ENCODE peak calls at places on chromosomes 16 and 17, in six cellular contexts. One of them, this sample, is unnamed.

GRCh38 chr16:47320546-47321315 is 140.1 kb downstream of the ITFG1 start:
- DNase-seq in body of pancreas: no peak
- DNase-seq in heart right ventricle: no peak
- DNase-seq in AG04450: no peak
- DNase-seq in GM06990: no peak
- DNase-seq in gastrocnemius medialis: no peak
- DNase-seq in this sample: no peak

GRCh38 chr17:32807577-32807976 is 69.3 kb downstream of the MYO1D start:
- DNase-seq in body of pancreas: no peak
- DNase-seq in heart right ventricle: no peak
- DNase-seq in AG04450: no peak
- DNase-seq in GM06990: no peak
- DNase-seq in gastrocnemius medialis: no peak
- DNase-seq in this sample: peak

GRCh38 chr16:28838558-28838918 is 7.6 kb downstream of the TUFM start:
- DNase-seq in body of pancreas: no peak
- DNase-seq in heart right ventricle: no peak
- DNase-seq in AG04450: no peak
- DNase-seq in GM06990: no peak
- DNase-seq in gastrocnemius medialis: no peak
- DNase-seq in this sample: no peak

GRCh38 chr17:71032746-71033273 is 863.5 kb downstream of the KCNJ2 start:
- DNase-seq in body of pancreas: no peak
- DNase-seq in heart right ventricle: no peak
- DNase-seq in AG04450: no peak
- DNase-seq in GM06990: no peak
- DNase-seq in gastrocnemius medialis: no peak
- DNase-seq in this sample: no peak

GRCh38 chr16:85399583-85400284 is 213.4 kb upstream of the GSE1 start:
- DNase-seq in body of pancreas: peak
- DNase-seq in heart right ventricle: no peak
- DNase-seq in AG04450: no peak
- DNase-seq in GM06990: no peak
- DNase-seq in gastrocnemius medialis: no peak
- DNase-seq in this sample: no peak

GRCh38 chr16:81061307-81061640 is 15.8 kb downstream of the C16orf46 start:
- DNase-seq in body of pancreas: no peak
- DNase-seq in heart right ventricle: no peak
- DNase-seq in AG04450: no peak
- DNase-seq in GM06990: no peak
- DNase-seq in gastrocnemius medialis: no peak
- DNase-seq in this sample: no peak

GRCh38 chr17:65297384-65297783 is 160.2 kb downstream of the RGS9 start:
- DNase-seq in body of pancreas: no peak
- DNase-seq in heart right ventricle: no peak
- DNase-seq in AG04450: no peak
- DNase-seq in GM06990: no peak
- DNase-seq in gastrocnemius medialis: no peak
- DNase-seq in this sample: no peak

GRCh38 chr16:27253526-27253930 is 15.0 kb downstream of the NSMCE1 start:
- DNase-seq in body of pancreas: no peak
- DNase-seq in heart right ventricle: no peak
- DNase-seq in AG04450: peak
- DNase-seq in GM06990: no peak
- DNase-seq in gastrocnemius medialis: no peak
- DNase-seq in this sample: no peak

GRCh38 chr16:4850211-4850610 is 2.9 kb downstream of the UBN1 start:
- DNase-seq in body of pancreas: no peak
- DNase-seq in heart right ventricle: no peak
- DNase-seq in AG04450: no peak
- DNase-seq in GM06990: no peak
- DNase-seq in gastrocnemius medialis: no peak
- DNase-seq in this sample: no peak

GRCh38 chr17:50511058-50511457 is 2.8 kb downstream of the MYCBPAP start:
- DNase-seq in body of pancreas: no peak
- DNase-seq in heart right ventricle: no peak
- DNase-seq in AG04450: no peak
- DNase-seq in GM06990: peak
- DNase-seq in gastrocnemius medialis: no peak
- DNase-seq in this sample: peak

GRCh38 chr17:39867084-39867890 is 715 bp upstream of the ZPBP2 start:
- DNase-seq in body of pancreas: no peak
- DNase-seq in heart right ventricle: no peak
- DNase-seq in AG04450: no peak
- DNase-seq in GM06990: peak
- DNase-seq in gastrocnemius medialis: no peak
- DNase-seq in this sample: peak

GRCh38 chr17:49315974-49316570 is 46.0 kb downstream of the ZNF652 start:
- DNase-seq in body of pancreas: no peak
- DNase-seq in heart right ventricle: no peak
- DNase-seq in AG04450: no peak
- DNase-seq in GM06990: no peak
- DNase-seq in gastrocnemius medialis: no peak
- DNase-seq in this sample: peak

GRCh38 chr17:7403043-7403901 is 625 bp downstream of the TMEM256 start:
- DNase-seq in body of pancreas: peak
- DNase-seq in heart right ventricle: peak
- DNase-seq in AG04450: peak
- DNase-seq in GM06990: no peak
- DNase-seq in gastrocnemius medialis: no peak
- DNase-seq in this sample: peak

GRCh38 chr16:73177896-73178295 is 130.0 kb upstream of the ZFHX3 start:
- DNase-seq in body of pancreas: no peak
- DNase-seq in heart right ventricle: no peak
- DNase-seq in AG04450: no peak
- DNase-seq in GM06990: no peak
- DNase-seq in gastrocnemius medialis: no peak
- DNase-seq in this sample: no peak

GRCh38 chr16:64450170-64450569 is 671.7 kb downstream of the CDH11 start:
- DNase-seq in body of pancreas: no peak
- DNase-seq in heart right ventricle: no peak
- DNase-seq in AG04450: no peak
- DNase-seq in GM06990: no peak
- DNase-seq in gastrocnemius medialis: no peak
- DNase-seq in this sample: no peak

GRCh38 chr17:57407287-57408063 is 151.2 kb downstream of the MSI2 start:
- DNase-seq in body of pancreas: no peak
- DNase-seq in heart right ventricle: no peak
- DNase-seq in AG04450: no peak
- DNase-seq in GM06990: no peak
- DNase-seq in gastrocnemius medialis: no peak
- DNase-seq in this sample: no peak

GRCh38 chr17:76089680-76090516 is 10.9 kb downstream of the ZACN start:
- DNase-seq in body of pancreas: no peak
- DNase-seq in heart right ventricle: no peak
- DNase-seq in AG04450: no peak
- DNase-seq in GM06990: no peak
- DNase-seq in gastrocnemius medialis: no peak
- DNase-seq in this sample: no peak

GRCh38 chr16:24419709-24420108 is 119.7 kb upstream of the RBBP6 start:
- DNase-seq in body of pancreas: no peak
- DNase-seq in heart right ventricle: no peak
- DNase-seq in AG04450: no peak
- DNase-seq in GM06990: peak
- DNase-seq in gastrocnemius medialis: no peak
- DNase-seq in this sample: peak

GRCh38 chr17:57440522-57441269 is 184.4 kb downstream of the MSI2 start:
- DNase-seq in body of pancreas: peak
- DNase-seq in heart right ventricle: peak
- DNase-seq in AG04450: peak
- DNase-seq in GM06990: no peak
- DNase-seq in gastrocnemius medialis: peak
- DNase-seq in this sample: peak

GRCh38 chr17:75900691-75901533 is 3.8 kb downstream of the MRPL38 start:
- DNase-seq in body of pancreas: no peak
- DNase-seq in heart right ventricle: no peak
- DNase-seq in AG04450: no peak
- DNase-seq in GM06990: no peak
- DNase-seq in gastrocnemius medialis: no peak
- DNase-seq in this sample: no peak

GRCh38 chr17:45640141-45640850 is 143.8 kb upstream of the CRHR1 start:
- DNase-seq in body of pancreas: peak
- DNase-seq in heart right ventricle: peak
- DNase-seq in AG04450: peak
- DNase-seq in GM06990: no peak
- DNase-seq in gastrocnemius medialis: peak
- DNase-seq in this sample: peak

GRCh38 chr16:22673463-22673862 is 140.5 kb upstream of the HS3ST2 start:
- DNase-seq in body of pancreas: no peak
- DNase-seq in heart right ventricle: no peak
- DNase-seq in AG04450: no peak
- DNase-seq in GM06990: no peak
- DNase-seq in gastrocnemius medialis: no peak
- DNase-seq in this sample: no peak

GRCh38 chr17:4354862-4355514 is 11.5 kb downstream of the UBE2G1 start:
- DNase-seq in body of pancreas: no peak
- DNase-seq in heart right ventricle: no peak
- DNase-seq in AG04450: no peak
- DNase-seq in GM06990: no peak
- DNase-seq in gastrocnemius medialis: no peak
- DNase-seq in this sample: peak

GRCh38 chr17:49067163-49067562 is 65.4 kb upstream of the B4GALNT2 start:
- DNase-seq in body of pancreas: no peak
- DNase-seq in heart right ventricle: no peak
- DNase-seq in AG04450: no peak
- DNase-seq in GM06990: no peak
- DNase-seq in gastrocnemius medialis: no peak
- DNase-seq in this sample: no peak

GRCh38 chr17:18040287-18040858 is 1.2 kb downstream of the GID4 start:
- DNase-seq in body of pancreas: no peak
- DNase-seq in heart right ventricle: no peak
- DNase-seq in AG04450: no peak
- DNase-seq in GM06990: no peak
- DNase-seq in gastrocnemius medialis: no peak
- DNase-seq in this sample: peak

GRCh38 chr17:66191607-66192377 is at the start of gene CEP112:
- DNase-seq in body of pancreas: peak
- DNase-seq in heart right ventricle: peak
- DNase-seq in AG04450: no peak
- DNase-seq in GM06990: peak
- DNase-seq in gastrocnemius medialis: peak
- DNase-seq in this sample: peak

GRCh38 chr17:80704381-80704819 is 159.8 kb downstream of the RPTOR start:
- DNase-seq in body of pancreas: no peak
- DNase-seq in heart right ventricle: no peak
- DNase-seq in AG04450: no peak
- DNase-seq in GM06990: no peak
- DNase-seq in gastrocnemius medialis: no peak
- DNase-seq in this sample: no peak

GRCh38 chr17:43759836-43760235 is 1.2 kb upstream of the SOST start:
- DNase-seq in body of pancreas: no peak
- DNase-seq in heart right ventricle: no peak
- DNase-seq in AG04450: no peak
- DNase-seq in GM06990: no peak
- DNase-seq in gastrocnemius medialis: no peak
- DNase-seq in this sample: no peak

DNA sequence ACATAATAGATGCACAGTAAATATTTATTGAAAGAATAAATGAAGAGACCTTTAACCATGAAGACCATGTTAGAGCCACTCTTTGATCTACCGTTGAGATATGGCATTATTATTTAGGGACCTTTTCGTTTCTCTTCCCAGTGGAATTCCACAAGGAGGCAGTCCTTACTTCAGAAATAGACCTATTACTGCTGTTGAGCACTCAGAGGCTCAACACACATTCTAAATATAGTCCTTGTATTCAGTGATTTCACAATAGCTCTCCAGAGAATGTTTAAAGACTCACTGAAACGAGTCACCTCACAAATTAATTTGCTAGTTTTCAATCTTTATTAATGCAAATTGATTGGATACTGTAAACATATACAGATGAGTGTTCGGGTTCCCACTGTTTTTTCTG is 603.8 kb downstream of the CDH8 start:
- DNase-seq in body of pancreas: no peak
- DNase-seq in heart right ventricle: no peak
- DNase-seq in AG04450: no peak
- DNase-seq in GM06990: no peak
- DNase-seq in gastrocnemius medialis: no peak
- DNase-seq in this sample: no peak
- TF ChIP-seq CTCF in body of pancreas: no peak
- TF ChIP-seq CTCF in heart right ventricle: no peak
- TF ChIP-seq CTCF in AG04450: no peak
- TF ChIP-seq CTCF in GM06990: no peak
- TF ChIP-seq CTCF in gastrocnemius medialis: no peak
- TF ChIP-seq CTCF in this sample: no peak

DNA sequence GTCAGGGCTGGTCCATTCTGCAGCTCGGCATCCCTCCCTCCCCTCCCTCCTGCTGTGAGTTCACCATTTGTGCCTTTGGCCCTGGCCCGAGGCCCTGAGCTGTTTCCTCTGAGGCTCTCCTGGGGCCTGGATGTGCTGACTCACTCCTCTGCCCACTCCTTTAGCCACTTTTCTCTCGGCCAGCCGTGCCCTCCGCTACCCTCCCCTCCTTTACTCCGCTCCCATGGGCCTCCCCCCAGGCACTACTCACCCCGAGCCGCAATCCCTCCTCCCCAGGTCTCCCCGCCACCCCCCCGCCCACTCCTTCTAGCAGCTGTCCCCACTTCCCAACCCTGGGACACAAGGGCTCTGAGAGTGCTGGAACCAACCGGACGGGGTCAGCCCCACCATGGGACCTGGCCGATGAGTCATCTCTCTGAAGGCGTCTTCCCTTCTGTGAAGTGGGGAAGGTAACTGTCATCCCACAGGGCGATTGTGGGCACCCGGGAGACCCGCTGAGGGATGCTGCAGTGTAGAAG is 11.4 kb downstream of the KCNG4 start:
- DNase-seq in body of pancreas: peak
- DNase-seq in heart right ventricle: peak
- DNase-seq in AG04450: peak
- DNase-seq in GM06990: no peak
- DNase-seq in gastrocnemius medialis: peak
- DNase-seq in this sample: no peak
- H3K4me3 ChIP-seq in body of pancreas: no peak
- H3K4me3 ChIP-seq in heart right ventricle: no peak
- H3K4me3 ChIP-seq in AG04450: no peak
- H3K4me3 ChIP-seq in GM06990: no peak
- H3K4me3 ChIP-seq in gastrocnemius medialis: no peak
- H3K4me3 ChIP-seq in this sample: no peak

DNA sequence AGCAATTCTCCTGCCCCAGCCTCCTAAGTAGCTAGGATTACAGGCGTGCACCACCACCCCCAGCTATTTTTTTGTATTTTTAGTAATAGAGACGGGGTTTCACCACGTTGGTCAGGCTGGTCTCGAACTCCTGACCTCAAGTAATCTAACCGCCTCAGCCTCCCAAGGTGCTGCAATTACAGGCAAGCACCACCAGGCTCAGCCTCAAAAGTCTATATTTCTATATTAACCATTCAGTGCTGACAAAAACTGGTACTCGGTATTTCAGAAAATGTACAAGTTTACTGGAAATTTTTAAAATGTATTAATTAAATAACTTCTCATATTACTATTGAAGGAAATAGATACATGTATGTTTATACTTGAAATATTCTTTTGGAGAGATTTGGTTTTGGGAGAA is 1.4 kb upstream of the HEXD start:
- DNase-seq in body of pancreas: no peak
- DNase-seq in heart right ventricle: no peak
- DNase-seq in AG04450: no peak
- DNase-seq in GM06990: no peak
- DNase-seq in gastrocnemius medialis: no peak
- DNase-seq in this sample: no peak
- TF ChIP-seq CTCF in body of pancreas: no peak
- TF ChIP-seq CTCF in heart right ventricle: no peak
- TF ChIP-seq CTCF in AG04450: peak
- TF ChIP-seq CTCF in GM06990: no peak
- TF ChIP-seq CTCF in gastrocnemius medialis: no peak
- TF ChIP-seq CTCF in this sample: peak

GRCh38 chr17:37490022-37490587 is 414 bp downstream of the DUSP14 start:
- DNase-seq in body of pancreas: peak
- DNase-seq in heart right ventricle: peak
- DNase-seq in AG04450: no peak
- DNase-seq in GM06990: peak
- DNase-seq in gastrocnemius medialis: peak
- DNase-seq in this sample: peak
- H3K4me3 ChIP-seq in body of pancreas: peak
- H3K4me3 ChIP-seq in heart right ventricle: peak
- H3K4me3 ChIP-seq in AG04450: peak
- H3K4me3 ChIP-seq in GM06990: peak
- H3K4me3 ChIP-seq in gastrocnemius medialis: peak
- H3K4me3 ChIP-seq in this sample: peak